ENCODE peak calls at places on chromosomes 2 and 18, in six cellular contexts. N is CD8-positive, alpha-beta T cell; I is C1 segment of cervical spinal cord; G is cardiac muscle cell; D is sigmoid colon; M is NCI-H187. K is an unnamed sample.

GRCh38 chr2:148989882-148990493 is 48.5 kb upstream of the LYPD6B start:
- DNase-seq in M (peak; percentile 1), D (no peak), I (peak; percentile 19), N (peak; percentile 18), G (peak; percentile 80), K (peak; percentile 87)

GRCh38 chr2:162282765-162283425 is 35.6 kb downstream of the IFIH1 start:
- DNase-seq in I (no peak), D (no peak), M (no peak), G (no peak), N (no peak), K (peak; percentile 49)

GRCh38 chr18:23690505-23691068 is 1.3 kb downstream of the LAMA3 start:
- DNase-seq in M (no peak), N (no peak), G (no peak), D (no peak), I (no peak), K (no peak)

GRCh38 chr2:215461836-215462532 is 26.1 kb upstream of the FN1 start:
- DNase-seq in I (no peak), M (no peak), D (no peak), N (no peak), G (no peak), K (no peak)

GRCh38 chr2:128260239-128261138 is 58.2 kb downstream of the HS6ST1 start:
- DNase-seq in I (peak; percentile 89), D (no peak), G (no peak), M (no peak), N (no peak), K (no peak)

GRCh38 chr18:77178559-77178958 is 46.0 kb upstream of the MBP start:
- DNase-seq in N (no peak), I (no peak), D (no peak), M (no peak), G (no peak), K (peak; percentile 33)

GRCh38 chr2:174778479-174778962 is 14.2 kb upstream of the CHRNA1 start:
- DNase-seq in I (no peak), G (no peak), N (peak; percentile 61), D (no peak), M (no peak), K (peak; percentile 97)

GRCh38 chr2:201139836-201140599 is 24.1 kb downstream of the CFLAR start:
- DNase-seq in N (no peak), D (no peak), G (no peak), M (no peak), I (no peak), K (no peak)

GRCh38 chr2:39772086-39772811 is 6.8 kb downstream of the THUMPD2 start:
- DNase-seq in M (no peak), D (no peak), N (no peak), G (no peak), I (no peak), K (peak; percentile 80)

GRCh38 chr18:24114924-24115549 is 23.8 kb upstream of the CABYR start:
- DNase-seq in I (no peak), N (no peak), M (no peak), G (no peak), D (no peak), K (peak; percentile 47)

GRCh38 chr2:230765611-230766300 is 53.1 kb downstream of the CAB39 start:
- DNase-seq in N (no peak), G (no peak), I (no peak), M (no peak), D (no peak), K (no peak)

GRCh38 chr2:64482765-64483504 is 29.0 kb downstream of the LGALSL start:
- DNase-seq in D (no peak), M (peak; percentile 18), G (peak; percentile 28), I (no peak), N (no peak), K (no peak)

GRCh38 chr2:52465267-52465666 is 1302.3 kb upstream of the CHAC2 start:
- DNase-seq in D (no peak), M (no peak), N (no peak), G (no peak), I (no peak), K (no peak)

GRCh38 chr2:69113627-69114026 is 100.6 kb downstream of the ANTXR1 start:
- DNase-seq in G (no peak), M (no peak), N (no peak), D (no peak), I (no peak), K (no peak)

GRCh38 chr2:216215991-216216390 is 106.8 kb downstream of the XRCC5 start:
- DNase-seq in M (no peak), I (no peak), D (no peak), G (peak; percentile 53), N (no peak), K (no peak)

GRCh38 chr18:61602836-61603235 is 269.6 kb downstream of the CDH20 start:
- DNase-seq in M (no peak), D (no peak), G (no peak), I (no peak), N (no peak), K (no peak)

GRCh38 chr2:67726416-67726815 is 329.3 kb downstream of the ETAA1 start:
- DNase-seq in N (no peak), G (no peak), I (no peak), M (peak; percentile 45), D (no peak), K (no peak)

GRCh38 chr2:143246815-143247744 is 117.9 kb downstream of the ARHGAP15 start:
- DNase-seq in N (no peak), G (no peak), D (no peak), M (no peak), I (no peak), K (no peak)

GRCh38 chr2:10415048-10415447 is 33.1 kb downstream of the ODC1 start:
- DNase-seq in I (no peak), D (no peak), N (no peak), M (no peak), G (no peak), K (no peak)

GRCh38 chr2:145759228-145759940 is 1239.5 kb upstream of the ZEB2 start:
- DNase-seq in I (no peak), D (no peak), N (no peak), M (no peak), G (peak; percentile 21), K (peak; percentile 51)

GRCh38 chr2:134712736-134713495 is 5.9 kb downstream of the TMEM163 start:
- DNase-seq in D (no peak), N (no peak), M (no peak), I (no peak), G (no peak), K (no peak)

GRCh38 chr18:75507636-75508035 is 80.1 kb upstream of the SMIM21 start:
- DNase-seq in M (no peak), I (no peak), N (no peak), D (no peak), G (no peak), K (no peak)

GRCh38 chr18:21242141-21243040 is at the start of gene GREB1L:
- DNase-seq in I (no peak), N (no peak), D (no peak), M (no peak), G (peak; percentile 87), K (peak; percentile 84)

GRCh38 chr18:45522371-45522770 is 92.9 kb upstream of the SLC14A2 start:
- DNase-seq in D (no peak), N (no peak), I (no peak), G (no peak), M (no peak), K (no peak)

GRCh38 chr2:209334188-209335017 is 89.4 kb upstream of the MAP2 start:
- DNase-seq in N (peak; percentile 1), D (no peak), I (peak; percentile 8), M (no peak), G (peak; percentile 68), K (peak; percentile 73)

GRCh38 chr2:3242747-3243369 is 134.8 kb downstream of the EIPR1 start:
- DNase-seq in M (no peak), I (no peak), D (no peak), G (no peak), N (peak; percentile 19), K (no peak)

GRCh38 chr2:190119948-190120347 is 57.4 kb upstream of the MSTN start:
- DNase-seq in N (no peak), G (no peak), M (no peak), I (no peak), D (no peak), K (no peak)

GRCh38 chr18:10949655-10950054 is 199.7 kb downstream of the PIEZO2 start:
- DNase-seq in G (no peak), N (no peak), I (no peak), M (no peak), D (no peak), K (no peak)

GRCh38 chr2:147366281-147366680 is 478.5 kb upstream of the ACVR2A start:
- DNase-seq in G (no peak), D (no peak), I (no peak), M (no peak), N (no peak), K (no peak)

GRCh38 chr18:49491857-49492693 is 5.0 kb upstream of the C18orf32 start:
- DNase-seq in G (peak; percentile 97), N (peak; percentile 69), I (peak; percentile 85), M (peak; percentile 85), D (peak; percentile 97), K (peak; percentile 100)

GRCh38 chr18:35324926-35325655 is 19.1 kb downstream of the ZNF24 start:
- DNase-seq in D (no peak), G (no peak), I (no peak), M (no peak), N (no peak), K (no peak)

GRCh38 chr2:1653137-1653789 is 91.1 kb downstream of the PXDN start:
- DNase-seq in N (no peak), D (peak; percentile 95), G (no peak), M (no peak), I (no peak), K (peak; percentile 96)

GRCh38 chr2:226797989-226798421 is 1.6 kb downstream of the IRS1 start:
- DNase-seq in I (no peak), M (no peak), D (peak; percentile 73), G (no peak), N (no peak), K (no peak)